ENCODE peak calls at places on chromosomes 16 and 17, in four cellular contexts. G is PC-9, E is HepG2, Z is A673. M is an unnamed sample.

GRCh38 chr17:16352303-16352837 is 899 bp downstream of the CENPV start:
- DNase-seq in G (peak; percentile 8), E (peak; percentile 78), Z (peak; percentile 69), M (peak; percentile 90)

GRCh38 chr16:3067929-3068288 is 2.5 kb downstream of the IL32 start:
- DNase-seq in G (no peak), Z (no peak), E (no peak), M (no peak)

GRCh38 chr17:67461228-67461780 is 84.2 kb downstream of the PITPNC1 start:
- DNase-seq in G (no peak), E (no peak), Z (no peak), M (no peak)

GRCh38 chr17:29342148-29342765 is 47.9 kb upstream of the TAOK1 start:
- DNase-seq in Z (no peak), E (no peak), G (no peak), M (no peak)

GRCh38 chr16:85354623-85355514 is 242.6 kb upstream of the CIBAR2 start:
- DNase-seq in Z (no peak), G (peak; percentile 77), E (no peak), M (no peak)

GRCh38 chr17:42553866-42554249 is 1.1 kb downstream of the HSD17B1 start:
- DNase-seq in E (no peak), Z (no peak), G (no peak), M (no peak)

GRCh38 chr16:58511933-58512815 is 3.1 kb upstream of the SETD6 start:
- DNase-seq in E (peak; percentile 75), Z (peak; percentile 78), G (peak; percentile 54), M (peak; percentile 85)

GRCh38 chr16:27789150-27789549 is 239.2 kb downstream of the KATNIP start:
- DNase-seq in G (no peak), Z (no peak), E (no peak), M (no peak)

GRCh38 chr16:29310852-29311314 is 95.6 kb downstream of the NPIPB11 start:
- DNase-seq in E (peak; percentile 55), G (no peak), Z (no peak), M (no peak)

GRCh38 chr17:63022567-63022966 is 56.5 kb downstream of the TANC2 start:
- DNase-seq in Z (no peak), E (no peak), G (no peak), M (no peak)

GRCh38 chr17:36899250-36900129 is 37.8 kb upstream of the LHX1 start:
- DNase-seq in Z (no peak), E (no peak), G (no peak), M (peak; percentile 67)

GRCh38 chr16:51034481-51035109 is 116.5 kb downstream of the SALL1 start:
- DNase-seq in G (no peak), Z (peak; percentile 19), E (no peak), M (no peak)

GRCh38 chr17:3535253-3535995 is 22.2 kb downstream of the TRPV3 start:
- DNase-seq in G (no peak), Z (peak; percentile 89), E (no peak), M (peak; percentile 86)

GRCh38 chr17:43823350-43824084 is 9.4 kb downstream of the MPP3 start:
- DNase-seq in E (no peak), G (no peak), Z (no peak), M (no peak)

GRCh38 chr17:74748529-74749261 is at the start of gene NHERF1:
- DNase-seq in G (peak; percentile 30), Z (peak; percentile 95), E (peak; percentile 88), M (peak; percentile 98)

GRCh38 chr16:17303101-17303500 is 167.7 kb downstream of the XYLT1 start:
- DNase-seq in E (no peak), Z (no peak), G (no peak), M (no peak)

GRCh38 chr16:81848306-81848853 is 69.3 kb downstream of the PLCG2 start:
- DNase-seq in E (no peak), G (no peak), Z (no peak), M (no peak)

GRCh38 chr17:51298508-51299371 is 38.4 kb downstream of the UTP18 start:
- DNase-seq in Z (peak; percentile 68), G (no peak), E (peak; percentile 76), M (peak; percentile 67)

GRCh38 chr17:80970044-80970761 is 21.4 kb upstream of the CHMP6 start:
- DNase-seq in E (no peak), Z (peak; percentile 41), G (peak; percentile 37), M (peak; percentile 62)

GRCh38 chr16:77564791-77565390 is 130.1 kb upstream of the ADAMTS18 start:
- DNase-seq in G (no peak), Z (no peak), E (no peak), M (no peak)

GRCh38 chr16:78490431-78490830 is 391.0 kb downstream of the WWOX start:
- DNase-seq in Z (no peak), G (no peak), E (no peak), M (no peak)

GRCh38 chr17:76873856-76874255 is 5.7 kb downstream of the MGAT5B start:
- DNase-seq in Z (no peak), G (no peak), E (no peak), M (no peak)

GRCh38 chr17:32323784-32324590 is 18.0 kb downstream of the C17orf75 start:
- DNase-seq in E (no peak), G (no peak), Z (no peak), M (peak; percentile 60)

GRCh38 chr17:70060415-70060814 is 14.6 kb upstream of the KCNJ16 start:
- DNase-seq in G (no peak), Z (no peak), E (no peak), M (no peak)

GRCh38 chr17:60134396-60135159 is 15.2 kb upstream of the CA4 start:
- DNase-seq in E (no peak), Z (no peak), G (no peak), M (no peak)

GRCh38 chr16:49287572-49287971 is 5.9 kb upstream of the CBLN1 start:
- DNase-seq in E (no peak), Z (no peak), G (no peak), M (peak; percentile 17)

GRCh38 chr17:6061290-6061689 is 8.9 kb upstream of the WSCD1 start:
- DNase-seq in G (no peak), E (peak; percentile 19), Z (no peak), M (no peak)

GRCh38 chr17:42363767-42364585 is 24.3 kb downstream of the STAT3 start:
- DNase-seq in E (no peak), G (no peak), Z (no peak), M (no peak)

GRCh38 chr17:72850410-72850809 is 242.1 kb downstream of the SLC39A11 start:
- DNase-seq in Z (no peak), G (no peak), E (no peak), M (no peak)

GRCh38 chr16:55889518-55889917 is 14.3 kb upstream of the CES5A start:
- DNase-seq in G (no peak), E (no peak), Z (no peak), M (no peak)

GRCh38 chr17:18084256-18084655 is 3.5 kb upstream of the DRG2 start:
- DNase-seq in E (no peak), Z (no peak), G (no peak), M (no peak)

GRCh38 chr17:18089613-18090012 is 1.9 kb downstream of the DRG2 start:
- DNase-seq in G (no peak), E (no peak), Z (no peak), M (no peak)

GRCh38 chr17:18093616-18094408 is 6.1 kb downstream of the DRG2 start:
- DNase-seq in E (peak; percentile 78), G (no peak), Z (peak; percentile 90), M (peak; percentile 48)

DNA sequence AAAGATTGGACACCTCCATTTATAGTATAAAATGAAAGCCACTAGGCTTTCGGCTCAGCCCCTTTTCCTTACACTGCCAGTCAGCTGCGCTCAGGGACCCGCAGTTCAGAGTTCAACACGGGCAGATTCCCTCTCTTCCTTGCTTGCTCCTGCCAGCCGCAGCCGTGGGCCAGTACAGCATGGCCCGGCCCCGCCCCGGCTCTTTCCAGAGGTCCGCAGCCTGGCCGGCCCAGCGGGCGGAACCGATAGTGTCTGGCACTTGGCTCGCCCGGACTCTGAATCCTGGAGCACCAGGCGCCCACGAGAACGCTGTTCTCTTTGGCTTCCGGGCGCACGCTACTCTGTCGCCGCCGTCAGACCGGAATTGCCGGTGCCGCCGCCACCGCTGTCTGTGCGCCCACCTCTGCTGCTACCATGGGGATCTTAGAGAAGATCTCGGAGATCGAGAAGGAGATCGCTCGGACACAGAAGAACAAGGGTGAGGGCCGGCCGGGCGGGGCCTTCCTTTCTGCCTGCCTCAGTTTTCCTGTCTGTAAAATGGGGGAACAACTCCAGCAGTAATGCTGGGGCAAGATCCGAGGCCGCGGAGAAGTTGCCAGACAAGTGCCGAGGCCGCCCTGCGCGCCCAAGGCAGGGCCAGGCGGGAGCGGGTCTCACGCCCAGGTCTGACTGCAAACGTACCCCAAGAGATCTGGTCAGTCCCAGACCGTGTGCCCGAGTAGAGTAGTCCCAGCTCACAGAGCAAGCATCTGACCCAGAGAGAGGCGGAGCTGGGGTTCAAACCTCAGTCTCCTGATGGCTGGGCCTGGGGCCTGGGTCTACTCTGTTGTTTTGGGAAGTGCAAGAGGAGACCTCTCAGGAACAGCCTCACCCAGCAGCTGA is at the start of gene DRG2:
- DNase-seq in E (peak; percentile 94), G (peak; percentile 97), Z (peak; percentile 93), M (peak; percentile 94)
- TF ChIP-seq EZH2 in E (no peak), G (no peak), Z (no peak), M (peak; percentile 59)

DNA sequence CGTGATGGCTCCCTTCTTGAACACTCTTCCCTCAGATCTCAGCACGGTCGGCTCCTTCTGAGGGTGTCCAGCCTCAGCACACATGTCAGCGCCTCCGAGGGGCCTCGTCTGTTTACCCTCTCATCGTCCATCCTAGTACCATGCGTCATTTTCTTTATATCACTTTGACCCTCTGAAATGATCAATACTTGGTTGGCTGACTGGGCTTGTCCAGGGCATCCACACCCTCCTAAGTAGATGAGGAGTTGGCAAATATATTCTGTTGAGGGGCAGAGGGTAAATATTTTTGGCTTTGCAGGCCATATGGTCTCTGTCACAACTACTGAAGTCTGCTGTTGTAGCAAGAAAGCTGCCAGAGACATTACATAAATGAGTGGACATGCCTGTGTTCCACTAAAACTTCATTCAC is 185.6 kb downstream of the SNX29 start:
- DNase-seq in E (no peak), Z (no peak), G (no peak), M (no peak)
- TF ChIP-seq CTCF in E (no peak), Z (no peak), G (no peak), M (no peak)

GRCh38 chr17:8075081-8075480 is 12.4 kb downstream of the ALOX12B start:
- DNase-seq in Z (no peak), E (no peak), G (no peak), M (no peak)

GRCh38 chr17:8072339-8072726 is 15.2 kb downstream of the ALOX12B start:
- DNase-seq in E (no peak), Z (no peak), G (no peak), M (peak; percentile 60)

GRCh38 chr17:8073627-8074485 is 13.7 kb downstream of the ALOX12B start:
- DNase-seq in G (peak; percentile 77), Z (peak; percentile 79), E (peak; percentile 32), M (peak; percentile 91)

GRCh38 chr17:8071496-8071895 is 16.0 kb downstream of the ALOX12B start:
- DNase-seq in Z (no peak), E (no peak), G (no peak), M (no peak)

GRCh38 chr17:8072727-8073461 is 14.6 kb downstream of the ALOX12B start:
- DNase-seq in G (no peak), Z (no peak), E (no peak), M (peak; percentile 54)
- TF ChIP-seq EZH2 in G (no peak), Z (no peak), E (no peak), M (peak; percentile 76)

GRCh38 chr16:88554711-88555264 is 15.4 kb upstream of the ZC3H18 start:
- DNase-seq in E (no peak), Z (no peak), G (no peak), M (no peak)

GRCh38 chr16:88561485-88562369 is 8.5 kb upstream of the ZC3H18 start:
- DNase-seq in Z (peak; percentile 69), E (no peak), G (peak; percentile 60), M (peak; percentile 73)

GRCh38 chr16:88560722-88561484 is 9.3 kb upstream of the ZC3H18 start:
- DNase-seq in Z (peak; percentile 55), G (no peak), E (peak; percentile 44), M (peak; percentile 78)

GRCh38 chr16:88556294-88556988 is 13.8 kb upstream of the ZC3H18 start:
- DNase-seq in Z (no peak), E (no peak), G (no peak), M (no peak)

GRCh38 chr16:88558457-88559442 is 11.5 kb upstream of the ZC3H18 start:
- DNase-seq in Z (peak; percentile 78), E (peak; percentile 82), G (peak; percentile 65), M (peak; percentile 64)
- TF ChIP-seq CTCF in Z (peak; percentile 51), E (peak; percentile 84), G (peak; percentile 60), M (peak; percentile 47)